ENCODE peak calls at places on chromosomes 16 and 17, in ten cellular contexts. K is bronchial epithelial cell, B is endodermal cell, W is progenitor cell of endocrine pancreas, M is endothelial cell, U is GM06990, N is heart right ventricle, P is thoracic aorta, E is fibroblast of mammary gland, G is tibial nerve. I is an unnamed sample.

GRCh38 chr17:79224476-79224875 is 149.9 kb downstream of the ENGASE start:
- DNase-seq in K (no peak), B (no peak), W (no peak), M (no peak), U (no peak), N (no peak), P (no peak), E (no peak), G (no peak), I (no peak)

GRCh38 chr17:74177018-74177450 is 26.4 kb upstream of the RPL38 start:
- DNase-seq in K (peak), B (no peak), W (no peak), M (no peak), U (no peak), N (no peak), P (no peak), E (peak), G (no peak), I (no peak)

GRCh38 chr17:142102-142661 is 4.8 kb downstream of the SCGB1C2 start:
- DNase-seq in K (no peak), B (no peak), W (peak), M (peak), U (no peak), N (peak), P (no peak), E (peak), G (peak), I (peak)

GRCh38 chr17:40958086-40958953 is 8.4 kb downstream of the KRT39 start:
- DNase-seq in K (peak), B (peak), W (no peak), M (no peak), U (no peak), N (no peak), P (no peak), E (no peak), G (no peak), I (no peak)

GRCh38 chr17:44916781-44917241 is 1.5 kb upstream of the GFAP start:
- DNase-seq in K (peak), B (peak), W (no peak), M (no peak), U (no peak), N (peak), P (peak), E (peak), G (no peak), I (no peak)

GRCh38 chr16:47492428-47493357 is 31.6 kb downstream of the PHKB start:
- DNase-seq in K (no peak), B (no peak), W (no peak), M (no peak), U (peak), N (peak), P (peak), E (peak), G (peak), I (no peak)

GRCh38 chr17:3693829-3694231 is 2.1 kb downstream of the P2RX5 start:
- DNase-seq in K (no peak), B (no peak), W (no peak), M (no peak), U (peak), N (no peak), P (no peak), E (no peak), G (no peak), I (no peak)

GRCh38 chr16:70552675-70553074 is 29.1 kb downstream of the SF3B3 start:
- DNase-seq in K (no peak), B (no peak), W (no peak), M (no peak), U (no peak), N (no peak), P (no peak), E (no peak), G (no peak), I (no peak)

GRCh38 chr17:17685775-17686291 is 4.6 kb downstream of the RAI1 start:
- DNase-seq in K (peak), B (peak), W (no peak), M (no peak), U (no peak), N (no peak), P (no peak), E (peak), G (no peak), I (no peak)

GRCh38 chr16:50866806-50867205 is 124.9 kb downstream of the CYLD start:
- DNase-seq in K (peak), B (no peak), W (no peak), M (no peak), U (no peak), N (no peak), P (no peak), E (no peak), G (no peak), I (no peak)

GRCh38 chr17:81516439-81516838 is 3.8 kb upstream of the ACTG1 start:
- DNase-seq in K (no peak), B (no peak), W (peak), M (no peak), U (peak), N (no peak), P (no peak), E (no peak), G (no peak), I (no peak)

GRCh38 chr17:34318474-34318873 is 761 bp upstream of the CCL8 start:
- DNase-seq in K (no peak), B (peak), W (no peak), M (no peak), U (no peak), N (no peak), P (no peak), E (no peak), G (no peak), I (no peak)

GRCh38 chr17:10119203-10120112 is 78.9 kb downstream of the GAS7 start:
- DNase-seq in K (peak), B (peak), W (no peak), M (no peak), U (no peak), N (no peak), P (no peak), E (peak), G (no peak), I (no peak)

GRCh38 chr17:54013117-54013516 is 190.4 kb downstream of the KIF2B start:
- DNase-seq in K (no peak), B (no peak), W (no peak), M (no peak), U (no peak), N (no peak), P (no peak), E (no peak), G (no peak), I (no peak)

GRCh38 chr16:85390511-85391174 is 222.5 kb upstream of the GSE1 start:
- DNase-seq in K (peak), B (no peak), W (no peak), M (peak), U (no peak), N (peak), P (peak), E (peak), G (peak), I (peak)

GRCh38 chr16:66081967-66082366 is 284.5 kb upstream of the CDH5 start:
- DNase-seq in K (peak), B (peak), W (no peak), M (no peak), U (no peak), N (no peak), P (no peak), E (peak), G (no peak), I (no peak)

GRCh38 chr17:7887482-7888183 is 956 bp upstream of the CHD3 start:
- DNase-seq in K (peak), B (peak), W (peak), M (peak), U (peak), N (peak), P (peak), E (peak), G (peak), I (peak)

GRCh38 chr16:81350306-81350615 is 35.5 kb downstream of the GAN start:
- DNase-seq in K (peak), B (no peak), W (no peak), M (no peak), U (no peak), N (no peak), P (no peak), E (peak), G (no peak), I (no peak)

GRCh38 chr17:82272495-82273326 is 789 bp downstream of the CSNK1D start:
- DNase-seq in K (no peak), B (peak), W (peak), M (peak), U (peak), N (peak), P (no peak), E (no peak), G (peak), I (no peak)

GRCh38 chr17:76125391-76125675 is 15.7 kb downstream of the FOXJ1 start:
- DNase-seq in K (no peak), B (no peak), W (no peak), M (no peak), U (no peak), N (no peak), P (no peak), E (no peak), G (no peak), I (no peak)

GRCh38 chr16:86448306-86448705 is 62.0 kb upstream of the FOXF1 start:
- DNase-seq in K (no peak), B (no peak), W (no peak), M (no peak), U (no peak), N (no peak), P (no peak), E (no peak), G (no peak), I (no peak)

GRCh38 chr17:16915752-16916556 is 56.0 kb downstream of the TNFRSF13B start:
- DNase-seq in K (peak), B (peak), W (peak), M (peak), U (peak), N (no peak), P (no peak), E (peak), G (peak), I (no peak)

GRCh38 chr17:45440161-45440859 is 7.6 kb upstream of the ARHGAP27 start:
- DNase-seq in K (peak), B (peak), W (no peak), M (no peak), U (no peak), N (no peak), P (no peak), E (peak), G (no peak), I (no peak)

GRCh38 chr16:85621698-85622433 is 8.7 kb downstream of the GSE1 start:
- DNase-seq in K (no peak), B (no peak), W (no peak), M (no peak), U (no peak), N (no peak), P (no peak), E (no peak), G (no peak), I (no peak)

GRCh38 chr17:74759243-74759801 is 10.9 kb downstream of the NHERF1 start:
- DNase-seq in K (no peak), B (peak), W (no peak), M (no peak), U (peak), N (no peak), P (no peak), E (no peak), G (no peak), I (no peak)

GRCh38 chr17:80153004-80153403 is 6.1 kb upstream of the EIF4A3 start:
- DNase-seq in K (no peak), B (no peak), W (no peak), M (no peak), U (peak), N (no peak), P (no peak), E (no peak), G (no peak), I (no peak)

GRCh38 chr17:71548540-71549190 is 572.2 kb upstream of the SOX9 start:
- DNase-seq in K (peak), B (no peak), W (no peak), M (no peak), U (no peak), N (no peak), P (no peak), E (no peak), G (no peak), I (no peak)

DNA sequence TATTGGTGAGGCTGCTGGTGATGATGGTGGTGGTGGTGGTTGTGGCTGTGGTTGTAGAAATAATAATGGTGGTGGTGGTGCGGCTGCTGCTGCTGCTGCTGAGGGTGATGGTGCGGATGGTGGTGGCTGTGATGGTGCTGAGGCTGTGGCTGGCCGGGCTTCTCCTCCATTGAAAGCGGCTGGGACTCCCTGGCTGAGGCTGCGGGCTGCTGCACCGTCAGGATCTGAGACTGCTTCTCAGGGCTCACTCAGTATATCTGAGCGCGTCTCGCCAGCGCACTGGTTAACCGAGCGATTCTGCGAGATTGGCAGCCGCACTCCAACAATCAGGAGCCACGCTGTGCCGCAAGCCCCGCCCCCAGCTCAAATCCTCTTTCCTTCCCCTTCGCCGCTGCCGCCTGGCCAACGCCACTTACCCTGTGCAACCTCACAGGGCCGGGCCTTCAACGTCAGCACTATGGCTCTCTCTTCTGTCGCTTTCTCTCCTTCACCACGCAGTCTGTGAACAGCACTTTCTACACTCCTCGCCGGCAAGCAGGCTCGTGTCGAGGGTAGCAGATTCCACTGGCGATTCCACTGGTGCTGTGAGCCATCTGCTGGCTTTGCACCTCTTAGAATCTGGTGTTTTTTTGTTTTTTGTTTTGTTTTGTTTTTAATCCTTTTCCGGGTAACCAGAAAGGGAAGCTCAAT is at the start of gene NUFIP2:
- DNase-seq in K (peak), B (peak), W (peak), M (peak), U (peak), N (peak), P (peak), E (peak), G (peak), I (peak)
- TF ChIP-seq CTCF in K (no peak), B (no peak), W (no peak), M (no peak), U (no peak), N (no peak), P (no peak), E (no peak), G (no peak), I (no peak)

GRCh38 chr17:43380307-43380706 is 18.5 kb upstream of the ARL4D start:
- DNase-seq in K (no peak), B (no peak), W (no peak), M (no peak), U (no peak), N (no peak), P (no peak), E (no peak), G (no peak), I (no peak)
- TF ChIP-seq CTCF in K (no peak), B (no peak), W (no peak), M (no peak), U (no peak), N (no peak), P (no peak), E (no peak), G (no peak), I (no peak)

DNA sequence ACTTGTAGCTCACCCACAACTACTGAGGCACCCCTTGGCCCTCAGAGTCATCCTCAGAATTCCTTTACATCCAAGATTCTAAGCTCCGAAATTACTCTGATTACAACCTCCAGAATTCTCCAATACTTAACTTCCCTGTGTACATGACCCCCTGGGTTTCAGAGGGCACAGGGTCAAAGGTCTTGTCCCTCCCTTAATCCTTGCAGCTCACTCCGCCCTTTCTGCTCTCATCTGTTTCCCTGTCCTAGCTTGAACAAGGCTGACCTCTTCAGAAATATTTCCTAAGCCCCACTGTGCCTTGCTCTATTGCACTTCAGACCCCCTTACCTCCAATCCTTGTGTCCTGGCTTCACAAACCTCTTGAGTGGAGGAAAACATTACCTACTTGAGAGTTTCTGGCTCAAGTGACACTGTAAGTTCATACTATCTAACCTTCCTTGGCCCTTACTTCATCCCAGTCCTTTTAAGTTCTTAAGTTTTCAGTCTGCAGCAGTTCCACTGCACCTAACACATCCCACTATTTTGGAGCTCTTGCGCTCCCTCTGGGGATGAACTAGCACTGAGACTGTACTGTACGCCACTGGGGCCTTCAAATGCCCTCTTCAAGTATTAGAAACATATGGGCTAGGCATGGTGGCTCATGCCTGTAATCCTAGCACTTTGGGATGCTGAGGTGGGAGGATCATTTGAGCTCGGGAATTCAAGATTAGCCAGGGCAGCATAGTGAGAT is 6.2 kb downstream of the N4BP1 start:
- DNase-seq in K (no peak), B (no peak), W (no peak), M (no peak), U (no peak), N (no peak), P (no peak), E (peak), G (no peak), I (no peak)
- TF ChIP-seq CTCF in K (no peak), B (no peak), W (no peak), M (no peak), U (no peak), N (no peak), P (no peak), E (no peak), G (no peak), I (no peak)

GRCh38 chr16:30641378-30641982 is 9.3 kb upstream of the PRR14 start:
- DNase-seq in K (no peak), B (no peak), W (no peak), M (no peak), U (no peak), N (no peak), P (no peak), E (no peak), G (no peak), I (no peak)

GRCh38 chr16:30636599-30636998 is 14.2 kb upstream of the PRR14 start:
- DNase-seq in K (no peak), B (no peak), W (no peak), M (no peak), U (no peak), N (no peak), P (no peak), E (no peak), G (no peak), I (no peak)

GRCh38 chr16:30633526-30633925 is 17.2 kb upstream of the PRR14 start:
- DNase-seq in K (no peak), B (no peak), W (no peak), M (no peak), U (no peak), N (no peak), P (no peak), E (no peak), G (no peak), I (no peak)

GRCh38 chr16:30637952-30638351 is 12.8 kb upstream of the PRR14 start:
- DNase-seq in K (peak), B (peak), W (no peak), M (no peak), U (no peak), N (no peak), P (no peak), E (peak), G (no peak), I (no peak)
- TF ChIP-seq CTCF in K (peak), B (peak), W (peak), M (no peak), U (peak), N (no peak), P (no peak), E (peak), G (no peak), I (no peak)

I was measured in mesothelial cell of epicardium.